ENCODE peak calls at places on chromosomes 7 and 10, in nine cellular contexts. C is spleen, T is HCT116, L is prostate gland, M is esophagus muscularis mucosa, Q is sigmoid colon, V is stomach, S is suprapubic skin, I is upper lobe of left lung. H is an unnamed sample.

GRCh38 chr7:91491868-91492267 is 227.6 kb downstream of the FZD1 start:
- DNase-seq in C (no peak), T (no peak), L (no peak), M (no peak), Q (no peak), V (no peak), S (no peak), I (no peak), H (no peak)

GRCh38 chr10:90641731-90642130 is 216.1 kb downstream of the HTR7 start:
- DNase-seq in C (no peak), T (no peak), L (no peak), M (no peak), Q (no peak), V (no peak), S (no peak), I (no peak), H (no peak)

GRCh38 chr10:37812290-37812689 is 45.1 kb downstream of the ZNF248 start:
- DNase-seq in C (no peak), T (no peak), L (no peak), M (no peak), Q (no peak), V (no peak), S (no peak), I (no peak), H (no peak)

GRCh38 chr7:13016633-13017324 is 329.3 kb downstream of the ARL4A start:
- DNase-seq in C (no peak), T (peak; percentile 71), L (no peak), M (no peak), Q (no peak), V (no peak), S (no peak), I (no peak), H (no peak)

GRCh38 chr10:27687326-27687725 is 58.3 kb downstream of the MKX start:
- DNase-seq in C (no peak), T (no peak), L (no peak), M (no peak), Q (no peak), V (no peak), S (no peak), I (no peak), H (no peak)

GRCh38 chr7:706721-707120 is 19.8 kb upstream of the DNAAF5 start:
- DNase-seq in C (peak; percentile 27), T (no peak), L (no peak), M (no peak), Q (peak; percentile 41), V (peak; percentile 53), S (no peak), I (no peak), H (no peak)

GRCh38 chr7:72092769-72093168 is 319.4 kb downstream of the CALN1 start:
- DNase-seq in C (no peak), T (no peak), L (no peak), M (no peak), Q (no peak), V (no peak), S (no peak), I (no peak), H (no peak)

GRCh38 chr7:28419717-28420116 is 7.4 kb downstream of the CREB5 start:
- DNase-seq in C (no peak), T (no peak), L (no peak), M (no peak), Q (peak; percentile 77), V (no peak), S (peak; percentile 72), I (no peak), H (no peak)

GRCh38 chr7:51785806-51786205 is 469.2 kb upstream of the COBL start:
- DNase-seq in C (no peak), T (no peak), L (no peak), M (no peak), Q (no peak), V (no peak), S (no peak), I (no peak), H (no peak)

GRCh38 chr7:159010951-159011820 is 133.5 kb downstream of the VIPR2 start:
- DNase-seq in C (no peak), T (no peak), L (no peak), M (no peak), Q (peak; percentile 42), V (no peak), S (no peak), I (no peak), H (no peak)

GRCh38 chr10:86958109-86958830 is at the start of gene SNCG:
- DNase-seq in C (peak; percentile 76), T (no peak), L (no peak), M (no peak), Q (peak; percentile 65), V (peak; percentile 51), S (peak; percentile 73), I (peak; percentile 84), H (peak; percentile 72)

DNA sequence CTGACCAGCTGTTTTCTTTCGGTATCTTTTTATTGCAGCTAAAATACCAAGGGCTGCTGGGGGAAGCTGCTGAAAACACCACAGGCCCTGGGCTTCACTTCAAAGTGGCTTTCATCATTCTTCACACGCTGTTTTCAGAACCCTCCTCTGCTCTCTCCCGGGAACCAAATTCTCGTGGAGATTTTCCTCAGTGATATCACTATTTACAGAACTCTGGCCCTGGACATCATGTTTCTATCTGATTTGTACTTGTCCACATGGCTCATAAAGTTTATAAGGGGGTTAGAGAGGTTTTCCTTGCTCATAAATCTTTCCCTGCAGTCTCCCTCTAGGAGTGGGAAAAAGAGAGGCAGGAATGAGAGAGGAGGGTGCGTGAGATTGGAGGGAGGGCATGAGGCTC is 177.4 kb upstream of the NPVF start:
- DNase-seq in C (no peak), T (no peak), L (peak; percentile 57), M (peak; percentile 29), Q (no peak), V (no peak), S (no peak), I (no peak), H (no peak)
- TF ChIP-seq POLR2AphosphoS5 in C (no peak), T (no peak), L (peak; percentile 96), M (no peak), Q (no peak), V (no peak), S (no peak), I (no peak), H (peak; percentile 23)

DNA sequence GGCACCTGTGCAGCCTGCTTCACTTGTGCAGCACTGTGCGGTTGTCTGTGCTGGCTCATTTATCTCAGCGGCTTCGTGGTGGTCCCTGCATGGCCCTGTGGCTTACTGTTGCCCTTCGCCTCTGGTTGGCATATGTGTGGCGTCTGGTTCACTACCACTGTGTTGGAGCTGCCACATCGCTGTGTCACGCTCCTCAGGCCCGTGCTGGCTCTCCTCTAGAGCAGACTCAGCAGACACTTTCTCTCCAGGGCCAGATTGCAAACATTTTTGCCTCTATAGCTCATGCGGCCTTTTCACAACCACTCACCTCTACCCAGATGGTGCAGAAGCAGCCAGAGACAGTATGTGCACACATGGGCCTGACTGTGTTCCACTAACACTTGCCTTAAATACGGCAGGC is 37.9 kb downstream of the PPP2R2D start:
- DNase-seq in C (peak; percentile 47), T (no peak), L (no peak), M (no peak), Q (peak; percentile 48), V (no peak), S (no peak), I (no peak), H (no peak)
- H3K36me3 ChIP-seq in C (peaks cover 95% of the 10 kb centered on the region), T (no peaks in the 10 kb centered on the region), L (no peaks in the 10 kb centered on the region), M (peaks cover 87% of the 10 kb centered on the region), Q (peaks cover 9% of the 10 kb centered on the region), V (peaks cover 21% of the 10 kb centered on the region), S (peaks cover 67% of the 10 kb centered on the region), I (peaks cover 50% of the 10 kb centered on the region), H (peaks cover 6% of the 10 kb centered on the region)

GRCh38 chr10:12631787-12632562 is 282.6 kb downstream of the CAMK1D start:
- DNase-seq in C (no peak), T (no peak), L (peak; percentile 41), M (peak; percentile 53), Q (no peak), V (no peak), S (no peak), I (no peak), H (no peak)
- TF ChIP-seq POLR2A in C (no peak), T (no peak), L (no peak), M (no peak), Q (no peak), V (no peak), S (no peak), I (no peak), H (no peak)

GRCh38 chr7:100358857-100359212 is 918 bp downstream of the PILRB start:
- DNase-seq in C (no peak), T (no peak), L (no peak), M (no peak), Q (no peak), V (no peak), S (no peak), I (no peak), H (no peak)
- TF ChIP-seq POLR2AphosphoS5 in C (no peak), T (no peak), L (no peak), M (no peak), Q (no peak), V (no peak), S (no peak), I (no peak), H (no peak)

GRCh38 chr7:47389923-47390630 is 191.8 kb downstream of the TNS3 start:
- DNase-seq in C (no peak), T (no peak), L (no peak), M (no peak), Q (peak; percentile 13), V (peak; percentile 17), S (peak; percentile 44), I (no peak), H (no peak)
- H3K36me3 ChIP-seq in C (peaks cover 91% of the 10 kb centered on the region), T (no peaks in the 10 kb centered on the region), L (no peaks in the 10 kb centered on the region), M (peaks cover 46% of the 10 kb centered on the region), Q (no peaks in the 10 kb centered on the region), V (peaks cover 20% of the 10 kb centered on the region), S (peaks cover 29% of the 10 kb centered on the region), I (peaks cover 10% of the 10 kb centered on the region), H (no peaks in the 10 kb centered on the region)

DNA sequence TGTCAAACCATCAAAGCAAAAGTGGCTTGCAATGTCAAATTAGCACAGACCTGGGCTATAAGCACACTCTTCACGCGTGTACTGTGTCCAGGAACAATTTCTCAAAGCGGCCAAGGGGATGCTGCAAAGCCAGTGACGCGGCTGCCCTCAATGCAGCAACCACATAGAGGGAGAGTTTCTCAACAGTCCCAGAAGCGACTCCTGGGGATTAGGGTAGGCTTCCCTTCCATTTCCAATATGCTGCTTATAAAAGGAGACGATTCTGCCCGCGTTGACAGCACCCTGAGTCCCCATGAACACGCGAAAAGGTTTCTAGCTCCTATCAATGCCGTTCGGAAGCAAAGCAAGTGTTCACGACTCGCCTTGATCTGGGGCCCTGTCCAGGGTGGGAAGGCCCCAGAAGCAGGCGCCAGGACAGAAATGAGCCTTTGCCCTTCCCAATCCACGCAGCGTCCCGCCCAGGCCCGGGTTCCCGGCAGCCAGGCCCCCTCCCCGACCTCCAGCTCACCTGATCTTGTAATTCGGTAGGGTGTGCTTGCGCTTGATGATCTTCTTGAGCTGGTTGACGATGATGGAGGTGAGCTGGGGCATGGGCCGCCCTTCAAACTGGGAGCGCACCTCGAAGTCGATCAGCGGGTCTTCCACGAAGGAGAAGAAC is 1.3 kb downstream of the PDZD8 start:
- DNase-seq in C (peak; percentile 88), T (no peak), L (peak; percentile 25), M (no peak), Q (peak; percentile 86), V (peak; percentile 62), S (peak; percentile 77), I (peak; percentile 84), H (peak; percentile 26)
- TF ChIP-seq POLR2A in C (no peak), T (no peak), L (no peak), M (no peak), Q (no peak), V (no peak), S (no peak), I (no peak), H (no peak)